ENCODE peak calls at places on chromosomes 4 and X, in ten cellular contexts. O, P, V, E, Z, L, G, N, T and H are unnamed samples.

GRCh38 chrX:110218591-110218990 is 99.3 kb downstream of the AMMECR1 start:
- DNase-seq in O (no peak), P (peak), V (no peak), E (peak), Z (no peak), L (peak), G (no peak), N (no peak), T (no peak), H (peak)

GRCh38 chr4:154329268-154329858 is 162.2 kb downstream of the DCHS2 start:
- DNase-seq in O (no peak), P (no peak), V (no peak), E (peak), Z (no peak), L (peak), G (no peak), N (no peak), T (no peak), H (peak)

GRCh38 chr4:143358923-143359694 is 22.4 kb downstream of the GAB1 start:
- DNase-seq in O (no peak), P (peak), V (no peak), E (peak), Z (no peak), L (peak), G (no peak), N (peak), T (no peak), H (peak)

GRCh38 chr4:74555231-74555630 is 110.3 kb downstream of the AREG start:
- DNase-seq in O (no peak), P (no peak), V (no peak), E (peak), Z (no peak), L (peak), G (no peak), N (no peak), T (no peak), H (peak)

GRCh38 chr4:4866124-4866832 is 6.8 kb downstream of the MSX1 start:
- DNase-seq in O (no peak), P (no peak), V (no peak), E (no peak), Z (no peak), L (no peak), G (no peak), N (no peak), T (no peak), H (no peak)

GRCh38 chr4:6885953-6886557 is 23.6 kb upstream of the TBC1D14 start:
- DNase-seq in O (peak), P (peak), V (peak), E (peak), Z (peak), L (peak), G (no peak), N (peak), T (peak), H (peak)

GRCh38 chr4:116346750-116347149 is 738.6 kb downstream of the TRAM1L1 start:
- DNase-seq in O (no peak), P (no peak), V (no peak), E (no peak), Z (no peak), L (no peak), G (no peak), N (no peak), T (no peak), H (no peak)

GRCh38 chr4:6227412-6228157 is 27.2 kb upstream of the JAKMIP1 start:
- DNase-seq in O (peak), P (no peak), V (peak), E (no peak), Z (no peak), L (no peak), G (no peak), N (peak), T (no peak), H (no peak)

GRCh38 chr4:16685536-16685935 is 212.9 kb downstream of the LDB2 start:
- DNase-seq in O (no peak), P (no peak), V (no peak), E (peak), Z (no peak), L (no peak), G (no peak), N (no peak), T (no peak), H (peak)

GRCh38 chr4:97123573-97123972 is 1019.7 kb downstream of the STPG2 start:
- DNase-seq in O (no peak), P (no peak), V (no peak), E (no peak), Z (no peak), L (no peak), G (no peak), N (no peak), T (no peak), H (no peak)

GRCh38 chr4:122602277-122603142 is 18.4 kb downstream of the IL21 start:
- DNase-seq in O (no peak), P (peak), V (no peak), E (peak), Z (no peak), L (peak), G (no peak), N (no peak), T (no peak), H (peak)

GRCh38 chr4:109079177-109079576 is 223.3 kb downstream of the COL25A1 start:
- DNase-seq in O (no peak), P (no peak), V (no peak), E (no peak), Z (no peak), L (no peak), G (no peak), N (no peak), T (no peak), H (peak)

GRCh38 chr4:88320780-88321373 is 36.5 kb upstream of the PPM1K start:
- DNase-seq in O (no peak), P (peak), V (no peak), E (peak), Z (no peak), L (peak), G (no peak), N (peak), T (no peak), H (no peak)

GRCh38 chr4:185232370-185232769 is 23.0 kb downstream of the SNX25 start:
- DNase-seq in O (no peak), P (no peak), V (no peak), E (no peak), Z (no peak), L (no peak), G (no peak), N (no peak), T (no peak), H (peak)

GRCh38 chrX:85506871-85507270 is 127.4 kb upstream of the POF1B start:
- DNase-seq in O (no peak), P (no peak), V (no peak), E (no peak), Z (no peak), L (no peak), G (no peak), N (no peak), T (no peak), H (no peak)

GRCh38 chr4:185508162-185508561 is 27.1 kb downstream of the PDLIM3 start:
- DNase-seq in O (no peak), P (no peak), V (no peak), E (no peak), Z (no peak), L (no peak), G (no peak), N (no peak), T (no peak), H (no peak)

GRCh38 chr4:117227925-117228324 is 142.5 kb upstream of the TRAM1L1 start:
- DNase-seq in O (no peak), P (no peak), V (no peak), E (no peak), Z (no peak), L (no peak), G (no peak), N (no peak), T (no peak), H (no peak)

GRCh38 chr4:168221298-168221697 is 97.3 kb downstream of the DDX60 start:
- DNase-seq in O (no peak), P (peak), V (no peak), E (peak), Z (no peak), L (no peak), G (no peak), N (no peak), T (no peak), H (peak)

GRCh38 chr4:113539408-113539807 is 222.1 kb downstream of the CAMK2D start:
- DNase-seq in O (no peak), P (no peak), V (no peak), E (peak), Z (no peak), L (no peak), G (no peak), N (no peak), T (no peak), H (peak)

GRCh38 chrX:111759676-111760075 is 78.7 kb downstream of the ALG13 start:
- DNase-seq in O (no peak), P (no peak), V (no peak), E (no peak), Z (no peak), L (no peak), G (no peak), N (no peak), T (no peak), H (no peak)

GRCh38 chr4:89299153-89299789 is 8.3 kb downstream of the GPRIN3 start:
- DNase-seq in O (no peak), P (no peak), V (no peak), E (no peak), Z (no peak), L (peak), G (no peak), N (no peak), T (no peak), H (no peak)

GRCh38 chr4:97627785-97628184 is 515.5 kb downstream of the STPG2 start:
- DNase-seq in O (no peak), P (no peak), V (no peak), E (no peak), Z (no peak), L (no peak), G (no peak), N (no peak), T (no peak), H (no peak)

GRCh38 chrX:134636859-134637258 is 21.4 kb downstream of the PLAC1 start:
- DNase-seq in O (no peak), P (no peak), V (no peak), E (peak), Z (no peak), L (no peak), G (no peak), N (no peak), T (no peak), H (peak)

GRCh38 chrX:129139837-129140679 is 383.2 kb downstream of the SMARCA1 start:
- DNase-seq in O (no peak), P (no peak), V (no peak), E (no peak), Z (no peak), L (peak), G (no peak), N (no peak), T (no peak), H (no peak)

GRCh38 chr4:86967798-86968197 is 33.0 kb downstream of the AFF1 start:
- DNase-seq in O (no peak), P (no peak), V (no peak), E (peak), Z (no peak), L (no peak), G (no peak), N (no peak), T (no peak), H (peak)

GRCh38 chrX:134236690-134237362 is at the start of gene CCDC160:
- DNase-seq in O (no peak), P (peak), V (no peak), E (no peak), Z (peak), L (peak), G (peak), N (peak), T (no peak), H (peak)

GRCh38 chr4:61389640-61390039 is 189.5 kb downstream of the ADGRL3 start:
- DNase-seq in O (no peak), P (no peak), V (no peak), E (no peak), Z (no peak), L (no peak), G (no peak), N (no peak), T (no peak), H (no peak)

GRCh38 chrX:43745938-43746721 is 90.0 kb downstream of the MAOA start:
- DNase-seq in O (no peak), P (no peak), V (no peak), E (peak), Z (no peak), L (no peak), G (no peak), N (no peak), T (no peak), H (peak)

GRCh38 chrX:599837-600715 is 30.5 kb upstream of the SHOX start:
- DNase-seq in O (no peak), P (no peak), V (no peak), E (no peak), Z (no peak), L (no peak), G (no peak), N (no peak), T (no peak), H (no peak)

GRCh38 chr4:76897522-76898384 is at the start of gene SOWAHB:
- DNase-seq in O (peak), P (peak), V (peak), E (no peak), Z (no peak), L (no peak), G (no peak), N (peak), T (no peak), H (no peak)

GRCh38 chr4:33063238-33063637 is 2343.1 kb downstream of the PCDH7 start:
- DNase-seq in O (no peak), P (no peak), V (no peak), E (peak), Z (no peak), L (no peak), G (no peak), N (no peak), T (no peak), H (peak)

GRCh38 chr4:11151500-11151899 is 277.2 kb downstream of the HS3ST1 start:
- DNase-seq in O (no peak), P (no peak), V (no peak), E (no peak), Z (no peak), L (no peak), G (no peak), N (no peak), T (no peak), H (no peak)
- TF ChIP-seq CTCF in O (no peak), P (no peak), V (no peak), E (no peak), Z (no peak), L (no peak), G (no peak), N (no peak), T (no peak), H (no peak)

DNA sequence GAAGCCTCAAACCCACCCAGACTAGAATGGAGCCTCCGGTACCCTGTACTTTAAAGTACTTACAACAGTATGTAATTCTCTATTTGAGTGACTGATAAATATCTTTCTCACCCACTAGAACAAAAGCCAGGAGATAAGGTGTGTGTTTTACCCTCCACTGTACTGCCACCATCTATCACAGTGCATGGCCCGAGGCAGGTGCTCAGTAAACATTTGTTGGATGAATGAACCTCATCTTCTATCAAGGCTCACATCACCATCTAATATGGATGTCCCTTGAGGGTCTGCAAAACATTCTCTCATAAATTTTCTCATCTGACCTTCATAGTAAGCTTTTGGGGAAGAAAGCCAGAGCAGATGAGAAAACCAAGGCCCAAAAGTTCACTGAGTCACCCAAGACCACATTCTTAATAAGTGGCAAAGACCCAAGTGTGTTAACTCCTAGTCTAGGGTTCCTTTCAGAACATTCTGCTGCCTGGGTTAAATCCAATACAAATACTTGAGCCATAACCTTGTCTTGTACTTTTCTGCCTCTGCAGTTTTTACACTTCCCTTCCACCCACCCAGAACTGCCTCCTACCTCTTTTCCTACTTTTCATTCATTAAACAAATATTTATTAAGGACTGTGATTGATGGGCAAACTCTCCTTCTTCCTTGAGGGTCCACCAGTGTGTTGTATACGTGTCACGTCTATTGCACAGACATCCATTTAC is 35.8 kb downstream of the APBB2 start:
- DNase-seq in O (no peak), P (peak), V (no peak), E (peak), Z (no peak), L (no peak), G (no peak), N (no peak), T (no peak), H (peak)
- H3K4me3 ChIP-seq in O (no peak), P (no peak), V (no peak), E (no peak), Z (no peak), L (no peak), G (no peak), N (no peak), T (no peak), H (peak)

DNA sequence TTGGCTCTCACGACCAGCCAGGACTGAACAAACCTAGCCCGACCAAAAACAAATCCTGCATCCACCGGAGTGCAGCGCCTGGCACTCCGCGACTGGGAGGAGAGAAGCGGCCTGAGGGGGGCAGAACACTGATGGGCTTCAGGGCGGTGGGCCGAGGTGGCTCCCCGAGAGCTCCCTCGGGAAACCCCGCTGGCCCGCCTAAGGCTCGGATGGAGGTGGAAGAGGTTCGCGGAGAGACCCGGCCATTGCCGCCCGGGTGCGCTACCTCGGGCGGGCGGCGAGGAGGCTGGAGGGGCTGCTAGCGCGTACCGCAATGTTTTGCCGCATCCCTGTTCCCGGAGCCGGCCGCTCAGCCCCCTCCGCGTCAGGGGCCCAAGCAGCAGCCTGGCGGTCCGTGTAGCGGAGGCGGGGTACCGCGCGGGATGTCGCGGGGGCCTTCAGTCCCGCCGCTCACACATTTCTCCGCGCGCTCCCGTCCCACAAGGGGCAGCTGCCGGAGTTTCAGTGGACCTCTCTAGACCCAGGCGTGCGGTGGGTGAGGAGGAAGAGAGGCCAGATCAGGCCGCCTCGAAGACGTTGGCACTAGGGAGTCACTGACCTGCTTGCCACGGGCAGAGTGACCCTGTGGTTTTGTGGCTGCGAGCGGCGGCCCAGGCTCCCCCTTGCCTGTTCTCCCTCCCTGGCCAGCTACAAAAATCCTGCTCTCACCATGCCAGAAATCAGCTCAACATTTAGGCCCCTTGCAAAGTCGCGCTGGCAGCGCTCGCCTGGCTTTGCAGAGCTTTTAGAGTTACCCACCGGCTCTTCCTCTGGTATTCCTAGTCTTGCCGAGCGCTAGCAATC is 2.1 kb downstream of the SLITRK4 start:
- DNase-seq in O (no peak), P (peak), V (no peak), E (no peak), Z (peak), L (no peak), G (no peak), N (no peak), T (no peak), H (no peak)
- TF ChIP-seq CTCF in O (no peak), P (no peak), V (no peak), E (no peak), Z (no peak), L (no peak), G (no peak), N (no peak), T (no peak), H (no peak)

DNA sequence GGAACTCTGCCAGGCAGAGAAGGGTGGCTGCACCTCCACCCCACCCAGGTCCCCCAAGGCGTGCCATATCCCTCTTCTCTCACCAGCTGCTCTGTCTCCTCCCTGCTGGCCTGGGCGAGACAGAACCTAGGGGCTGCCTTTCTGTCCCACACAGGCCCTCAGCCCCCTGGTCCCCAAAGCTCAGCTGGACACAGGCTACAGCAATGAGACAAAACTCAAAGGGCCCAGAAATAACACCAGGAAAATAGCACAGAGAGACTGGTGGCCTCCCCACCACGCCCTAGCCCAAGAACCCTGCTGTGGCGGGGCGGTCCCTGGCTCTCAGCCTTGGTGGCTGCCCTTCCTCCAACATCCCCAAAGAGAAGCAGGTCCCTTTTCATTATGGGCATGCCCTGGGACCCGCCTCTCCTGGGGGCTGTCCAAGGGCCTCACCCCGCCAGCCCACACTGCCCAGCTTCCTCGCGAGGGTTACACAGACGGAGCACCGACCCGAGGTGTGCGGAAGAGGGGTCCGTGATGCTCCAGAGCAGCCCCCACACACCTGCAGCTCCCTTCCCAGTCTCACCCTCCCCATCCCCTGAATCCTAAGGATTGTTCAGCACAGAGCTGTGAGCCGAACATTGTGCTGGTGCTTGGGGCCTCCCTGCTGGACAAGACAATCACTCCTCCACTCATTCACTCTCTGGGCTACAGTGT is 67.7 kb upstream of the HMX1 start:
- DNase-seq in O (no peak), P (no peak), V (no peak), E (no peak), Z (no peak), L (no peak), G (no peak), N (no peak), T (peak), H (no peak)
- H3K4me3 ChIP-seq in O (no peak), P (no peak), V (no peak), E (no peak), Z (no peak), L (no peak), G (no peak), N (no peak), T (no peak), H (no peak)

GRCh38 chr4:42816864-42817263 is 75.6 kb upstream of the GRXCR1 start:
- DNase-seq in O (no peak), P (no peak), V (no peak), E (no peak), Z (no peak), L (no peak), G (no peak), N (no peak), T (no peak), H (no peak)
- TF ChIP-seq CTCF in O (no peak), P (no peak), V (no peak), E (no peak), Z (no peak), L (no peak), G (no peak), N (no peak), T (no peak), H (no peak)

GRCh38 chrX:131068945-131069719 is 11.0 kb downstream of the ARHGAP36 start:
- DNase-seq in O (no peak), P (peak), V (no peak), E (peak), Z (no peak), L (peak), G (no peak), N (no peak), T (no peak), H (peak)
- H3K4me3 ChIP-seq in O (no peak), P (no peak), V (no peak), E (no peak), Z (no peak), L (peak), G (no peak), N (no peak), T (no peak), H (no peak)

GRCh38 chrX:153441296-153441695 is 4.6 kb downstream of the TREX2 start:
- DNase-seq in O (no peak), P (no peak), V (no peak), E (no peak), Z (no peak), L (no peak), G (no peak), N (no peak), T (no peak), H (no peak)

GRCh38 chrX:153439977-153440376 is 5.9 kb downstream of the TREX2 start:
- DNase-seq in O (no peak), P (no peak), V (no peak), E (no peak), Z (no peak), L (no peak), G (no peak), N (no peak), T (no peak), H (no peak)

GRCh38 chrX:153440556-153441135 is 5.2 kb downstream of the TREX2 start:
- DNase-seq in O (no peak), P (no peak), V (no peak), E (no peak), Z (no peak), L (no peak), G (no peak), N (no peak), T (no peak), H (no peak)

GRCh38 chrX:153435845-153436244 is 10.0 kb downstream of the TREX2 start:
- DNase-seq in O (no peak), P (no peak), V (no peak), E (no peak), Z (no peak), L (no peak), G (no peak), N (no peak), T (no peak), H (no peak)

GRCh38 chrX:153438522-153438921 is 7.3 kb downstream of the TREX2 start:
- DNase-seq in O (no peak), P (peak), V (no peak), E (peak), Z (no peak), L (peak), G (no peak), N (no peak), T (no peak), H (peak)
- TF ChIP-seq CTCF in O (no peak), P (peak), V (no peak), E (peak), Z (peak), L (peak), G (no peak), N (no peak), T (no peak), H (peak)